ENCODE peak calls at places on chromosomes 1 and 21, in nine cellular contexts. O is neuronal stem cell, I is pancreas, G is HepG2, E is mammary epithelial cell, F is IMR-90, S is ovary, C is small intestine, D is breast epithelium. P is an unnamed sample.

GRCh38 chr21:42208801-42209490 is 10.0 kb upstream of the ABCG1 start:
- DNase-seq in C (peak; percentile 78), E (no peak), F (no peak), G (no peak), S (no peak), O (no peak), I (no peak), D (no peak), P (no peak)

GRCh38 chr1:25784575-25785051 is 15.4 kb upstream of the SELENON start:
- DNase-seq in E (no peak), O (no peak), S (no peak), D (no peak), I (no peak), F (peak; percentile 60), C (no peak), G (no peak), P (no peak)

GRCh38 chr1:153533689-153534201 is 2.0 kb downstream of the S100A6 start:
- DNase-seq in F (peak; percentile 93), O (no peak), S (peak; percentile 63), C (peak; percentile 61), E (peak; percentile 94), D (no peak), G (peak; percentile 39), I (no peak), P (no peak)

GRCh38 chr1:79478160-79478559 is 471.6 kb upstream of the ADGRL4 start:
- DNase-seq in E (no peak), F (no peak), D (no peak), G (no peak), I (peak; percentile 30), S (no peak), O (no peak), C (no peak), P (no peak)

GRCh38 chr1:26530898-26531598 is 1.5 kb downstream of the RPS6KA1 start:
- DNase-seq in I (peak; percentile 86), C (peak; percentile 99), D (peak; percentile 69), F (peak; percentile 48), G (peak; percentile 87), O (no peak), E (peak; percentile 97), S (no peak), P (peak; percentile 87)

GRCh38 chr1:71031426-71031825 is 16.2 kb downstream of the PTGER3 start:
- DNase-seq in G (no peak), E (no peak), I (no peak), O (no peak), F (peak; percentile 11), S (no peak), D (no peak), C (no peak), P (no peak)

GRCh38 chr1:11707621-11708276 is 16.2 kb downstream of the DRAXIN start:
- DNase-seq in I (peak; percentile 91), D (peak; percentile 75), E (no peak), F (no peak), G (peak; percentile 69), O (no peak), C (peak; percentile 52), S (no peak), P (no peak)

GRCh38 chr1:212381509-212381908 is 33.2 kb downstream of the PACC1 start:
- DNase-seq in C (no peak), D (no peak), S (no peak), I (no peak), F (no peak), O (no peak), E (no peak), G (no peak), P (no peak)

GRCh38 chr1:204623894-204624361 is 61.6 kb downstream of the LRRN2 start:
- DNase-seq in F (no peak), S (no peak), D (no peak), I (no peak), G (peak; percentile 36), E (no peak), C (no peak), O (peak; percentile 17), P (peak; percentile 65)

GRCh38 chr1:15951341-15952153 is 24.4 kb downstream of the ZBTB17 start:
- DNase-seq in F (no peak), D (no peak), O (no peak), C (no peak), S (no peak), I (no peak), G (no peak), E (no peak), P (no peak)

GRCh38 chr1:15953294-15953771 is 22.6 kb downstream of the ZBTB17 start:
- DNase-seq in F (peak; percentile 35), S (no peak), E (no peak), G (no peak), O (no peak), I (no peak), D (no peak), C (no peak), P (no peak)

GRCh38 chr1:15954316-15954715 is 21.6 kb downstream of the ZBTB17 start:
- DNase-seq in F (no peak), G (no peak), D (no peak), S (no peak), I (no peak), C (no peak), E (no peak), O (no peak), P (no peak)

GRCh38 chr1:15953791-15954201 is 22.1 kb downstream of the ZBTB17 start:
- DNase-seq in D (no peak), I (no peak), S (no peak), F (no peak), C (no peak), E (no peak), G (no peak), O (no peak), P (no peak)

DNA sequence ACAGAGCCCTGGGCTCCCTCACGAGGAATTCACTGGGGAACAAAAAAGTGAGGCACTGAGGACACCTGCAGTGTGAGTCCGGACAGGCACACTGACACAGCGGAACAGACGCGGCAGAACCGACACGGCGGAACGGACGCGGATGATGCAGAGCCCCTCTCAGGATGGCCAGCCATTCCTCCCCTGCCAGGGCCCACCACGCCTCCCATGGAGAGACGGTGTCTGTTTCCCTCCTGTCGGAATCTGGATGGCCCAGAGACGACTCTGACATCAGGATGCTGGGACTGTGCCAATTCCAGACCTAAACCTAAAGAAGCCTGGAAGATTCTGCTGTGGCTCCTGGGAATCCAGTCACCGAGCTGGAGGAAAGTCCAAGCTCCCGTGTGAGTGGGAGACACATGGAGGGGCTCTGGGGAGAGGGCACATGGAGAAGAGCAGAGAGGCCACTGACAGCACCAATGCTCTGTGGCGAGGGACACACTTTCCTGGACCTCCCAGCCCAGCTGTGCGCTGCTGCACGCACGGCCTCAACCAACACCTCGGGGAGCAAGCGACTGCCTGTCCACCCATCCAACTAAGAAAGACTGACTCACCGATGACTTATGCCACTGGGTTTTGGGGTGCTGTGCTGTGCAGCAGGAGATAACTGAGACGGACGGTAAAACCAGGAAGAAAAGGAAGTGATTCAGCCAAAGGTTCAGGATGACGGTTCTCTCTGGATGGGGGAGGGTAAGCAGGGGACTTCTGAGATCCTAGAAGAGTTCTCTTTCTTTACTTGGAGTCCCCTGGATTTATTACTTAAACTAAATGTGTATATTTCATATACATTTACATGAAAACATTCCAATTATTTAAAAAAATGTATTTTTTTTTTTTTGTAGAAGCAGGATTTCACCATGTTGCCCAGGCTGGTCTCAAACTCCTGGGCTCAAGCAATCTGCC is 23.3 kb downstream of the ZBTB17 start:
- DNase-seq in S (no peak), G (no peak), C (no peak), D (no peak), E (peak; percentile 99), I (no peak), O (no peak), F (peak; percentile 99), P (no peak)
- H3K4me1 ChIP-seq in S (peaks cover 36% of the 10 kb centered on the region), G (peaks cover 11% of the 10 kb centered on the region), C (peaks cover 3% of the 10 kb centered on the region), D (peaks cover 19% of the 10 kb centered on the region), E (peaks cover 74% of the 10 kb centered on the region), I (peaks cover 33% of the 10 kb centered on the region), O (peaks cover 33% of the 10 kb centered on the region), F (peaks cover 55% of the 10 kb centered on the region), P (peaks cover 10% of the 10 kb centered on the region)

GRCh38 chr1:116425987-116426386 is 52.9 kb downstream of the ATP1A1 start:
- DNase-seq in I (no peak), D (no peak), G (no peak), E (no peak), S (no peak), C (no peak), O (no peak), F (no peak), P (no peak)

GRCh38 chr1:116426401-116426800 is 53.4 kb downstream of the ATP1A1 start:
- DNase-seq in O (no peak), S (no peak), F (no peak), I (no peak), D (no peak), C (no peak), G (no peak), E (no peak), P (no peak)

GRCh38 chr1:116424863-116425262 is 51.8 kb downstream of the ATP1A1 start:
- DNase-seq in O (no peak), G (no peak), S (no peak), E (no peak), C (no peak), D (no peak), I (no peak), F (no peak), P (no peak)

GRCh38 chr1:116420417-116421200 is 47.6 kb downstream of the ATP1A1 start:
- DNase-seq in C (no peak), G (peak; percentile 65), F (no peak), D (no peak), S (no peak), O (no peak), E (no peak), I (no peak), P (no peak)

GRCh38 chr1:116424438-116424837 is 51.4 kb downstream of the ATP1A1 start:
- DNase-seq in G (no peak), F (no peak), D (no peak), S (no peak), C (no peak), O (no peak), E (no peak), I (no peak), P (no peak)
- H3K4me1 ChIP-seq in G (peaks cover 34% of the 10 kb centered on the region), F (no peaks in the 10 kb centered on the region), D (no peaks in the 10 kb centered on the region), S (peaks cover 4% of the 10 kb centered on the region), C (no peaks in the 10 kb centered on the region), O (no peaks in the 10 kb centered on the region), E (no peaks in the 10 kb centered on the region), I (no peaks in the 10 kb centered on the region), P (no peaks in the 10 kb centered on the region)

GRCh38 chr1:163165119-163165518 is 37.6 kb downstream of the RGS5 start:
- DNase-seq in C (no peak), G (no peak), D (no peak), E (no peak), S (no peak), I (no peak), O (no peak), F (no peak), P (no peak)
- H3K4me1 ChIP-seq in C (no peaks in the 10 kb centered on the region), G (no peaks in the 10 kb centered on the region), D (no peaks in the 10 kb centered on the region), E (peaks cover 16% of the 10 kb centered on the region), S (peaks cover 4% of the 10 kb centered on the region), I (no peaks in the 10 kb centered on the region), O (no peaks in the 10 kb centered on the region), F (peaks cover 12% of the 10 kb centered on the region), P (no peaks in the 10 kb centered on the region)

GRCh38 chr1:201559679-201560162 is 20.8 kb downstream of the NAV1 start:
- DNase-seq in C (peak; percentile 74), E (peak; percentile 54), S (peak; percentile 71), O (peak; percentile 76), I (peak; percentile 92), F (peak; percentile 86), D (peak; percentile 64), G (peak; percentile 40), P (peak; percentile 73)
- H3K4me1 ChIP-seq in C (no peaks in the 10 kb centered on the region), E (peaks cover 11% of the 10 kb centered on the region), S (no peaks in the 10 kb centered on the region), O (peaks cover 5% of the 10 kb centered on the region), I (no peaks in the 10 kb centered on the region), F (peaks cover 47% of the 10 kb centered on the region), D (no peaks in the 10 kb centered on the region), G (no peaks in the 10 kb centered on the region), P (no peaks in the 10 kb centered on the region)